ENCODE peak calls at places on chromosomes 11 and 22, in five cellular contexts. X is stomach, C is upper lobe of left lung, W is uterus, B is sigmoid colon. M is an unnamed sample.

GRCh38 chr11:133082453-133082781 is 449.9 kb downstream of the OPCML start:
- DNase-seq in X (no peak), B (peak; percentile 77), C (no peak), W (no peak), M (peak; percentile 65)

GRCh38 chr11:71186861-71187260 is 65.5 kb downstream of the SHANK2 start:
- DNase-seq in C (peak; percentile 2), X (no peak), W (no peak), B (peak; percentile 9), M (peak; percentile 17)

GRCh38 chr11:128632151-128632791 is 44.9 kb upstream of the ETS1 start:
- DNase-seq in X (no peak), W (peak; percentile 44), C (no peak), B (no peak), M (no peak)

GRCh38 chr11:115132829-115133228 is 371.4 kb downstream of the CADM1 start:
- DNase-seq in W (no peak), C (no peak), B (no peak), X (no peak), M (no peak)

GRCh38 chr22:39661842-39662676 is 91.5 kb downstream of the CACNA1I start:
- DNase-seq in B (no peak), W (no peak), C (no peak), X (peak; percentile 37), M (no peak)

GRCh38 chr11:83508804-83509203 is 222.6 kb upstream of the CCDC90B start:
- DNase-seq in X (no peak), W (no peak), B (no peak), C (peak; percentile 27), M (peak; percentile 66)

GRCh38 chr22:41030891-41031290 is 61.5 kb upstream of the EP300 start:
- DNase-seq in X (no peak), C (no peak), B (no peak), W (no peak), M (no peak)

GRCh38 chr11:100823360-100823759 is 136.3 kb downstream of the ARHGAP42 start:
- DNase-seq in W (no peak), X (no peak), B (no peak), C (no peak), M (no peak)

GRCh38 chr11:57638811-57639320 is 10.8 kb downstream of the YPEL4 start:
- DNase-seq in C (no peak), B (no peak), X (no peak), W (no peak), M (no peak)

GRCh38 chr11:80414766-80415165 is 973.9 kb upstream of the TENM4 start:
- DNase-seq in X (no peak), C (no peak), W (no peak), B (no peak), M (no peak)

GRCh38 chr22:41512421-41513194 is 31.7 kb downstream of the POLR3H start:
- DNase-seq in W (peak; percentile 63), B (no peak), X (no peak), C (no peak), M (peak; percentile 81)

GRCh38 chr11:105911454-105911853 is 110.6 kb downstream of the MSANTD4 start:
- DNase-seq in X (no peak), B (no peak), C (no peak), W (no peak), M (no peak)

GRCh38 chr22:49921508-49922278 is 3.3 kb downstream of the CRELD2 start:
- DNase-seq in X (no peak), W (no peak), C (no peak), B (no peak), M (peak; percentile 7)

GRCh38 chr11:111833524-111833923 is 37.9 kb downstream of the ALG9 start:
- DNase-seq in C (no peak), W (no peak), X (no peak), B (no peak), M (no peak)

GRCh38 chr22:39348909-39349505 is 784 bp upstream of the SYNGR1 start:
- DNase-seq in W (peak; percentile 37), B (no peak), C (peak; percentile 47), X (no peak), M (peak; percentile 30)

GRCh38 chr22:49825436-49825835 is 2.2 kb downstream of the BRD1 start:
- DNase-seq in X (no peak), W (no peak), C (no peak), B (no peak), M (no peak)

GRCh38 chr11:65572356-65573043 is at the start of gene FAM89B:
- DNase-seq in W (peak; percentile 92), B (peak; percentile 97), X (peak; percentile 93), C (peak; percentile 92), M (peak; percentile 93)

GRCh38 chr11:95262994-95263764 is 32.2 kb upstream of the SESN3 start:
- DNase-seq in C (no peak), B (no peak), X (no peak), W (no peak), M (no peak)

GRCh38 chr11:399731-400211 is 5.8 kb downstream of the PKP3 start:
- DNase-seq in X (no peak), W (no peak), C (no peak), B (no peak), M (no peak)

GRCh38 chr11:86934263-86934932 is 20.8 kb downstream of the FZD4 start:
- DNase-seq in X (no peak), B (no peak), C (no peak), W (no peak), M (no peak)

GRCh38 chr11:126371595-126371994 is 16.1 kb downstream of the ST3GAL4 start:
- DNase-seq in X (no peak), C (no peak), B (peak; percentile 5), W (no peak), M (no peak)

GRCh38 chr11:5809122-5809519 is 397 bp downstream of the OR52N2 start:
- DNase-seq in C (no peak), B (no peak), W (no peak), X (no peak), M (no peak)

GRCh38 chr11:69467196-69467595 is 14.3 kb upstream of the LINC01488 start:
- DNase-seq in W (no peak), C (no peak), B (no peak), X (no peak), M (no peak)

GRCh38 chr11:92941676-92942571 is 27.5 kb upstream of the MTNR1B start:
- DNase-seq in B (no peak), X (no peak), W (no peak), C (no peak), M (no peak)

GRCh38 chr11:11581493-11581880 is 40.3 kb downstream of the GALNT18 start:
- DNase-seq in C (no peak), X (no peak), W (no peak), B (no peak), M (no peak)

GRCh38 chr11:83070044-83070877 is 1.4 kb downstream of the RAB30 start:
- DNase-seq in B (no peak), C (no peak), X (no peak), W (peak; percentile 42), M (no peak)

DNA sequence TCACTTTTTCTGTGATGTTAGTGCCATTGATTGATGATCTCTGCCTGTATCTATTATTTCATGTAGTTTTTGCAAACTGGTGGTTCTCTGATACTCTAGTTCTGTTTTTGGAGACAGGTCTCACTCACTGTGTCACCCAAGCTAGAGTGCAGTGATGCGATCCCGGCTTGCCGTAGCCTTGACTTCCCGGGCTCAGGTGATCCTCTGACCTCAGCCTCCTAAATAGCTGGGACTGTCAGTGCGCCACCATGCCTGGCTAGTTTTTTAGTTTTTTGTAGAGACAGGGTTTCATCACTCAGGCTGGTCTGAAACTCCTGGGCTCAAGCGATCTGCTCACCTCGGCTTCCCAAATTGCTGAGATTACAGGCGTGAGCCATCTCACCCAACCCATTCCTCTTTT is 16.4 kb downstream of the TEAD1 start:
- DNase-seq in B (no peak), W (no peak), C (no peak), X (no peak), M (no peak)
- TF ChIP-seq POLR2A in B (no peak), W (no peak), C (no peak), X (no peak), M (no peak)

GRCh38 chr22:25772288-25772687 is 30.3 kb downstream of the MYO18B start:
- DNase-seq in W (no peak), X (no peak), B (no peak), C (no peak), M (no peak)

GRCh38 chr22:25777411-25777810 is 35.4 kb downstream of the MYO18B start:
- DNase-seq in B (no peak), W (no peak), C (no peak), X (no peak), M (no peak)

GRCh38 chr22:25777870-25778269 is 35.9 kb downstream of the MYO18B start:
- DNase-seq in B (no peak), C (no peak), X (no peak), W (no peak), M (no peak)

GRCh38 chr22:25775501-25775900 is 33.5 kb downstream of the MYO18B start:
- DNase-seq in B (no peak), X (no peak), W (no peak), C (no peak), M (no peak)

GRCh38 chr22:25774575-25775026 is 32.6 kb downstream of the MYO18B start:
- DNase-seq in B (no peak), C (no peak), W (no peak), X (no peak), M (no peak)
- TF ChIP-seq CTCF in B (no peak), C (no peak), W (no peak), X (no peak), M (peak; percentile 19)

GRCh38 chr11:63908631-63909491 is 8.1 kb downstream of the RCOR2 start:
- DNase-seq in C (no peak), B (no peak), X (no peak), W (peak; percentile 77), M (no peak)

GRCh38 chr11:63911440-63911839 is 5.5 kb downstream of the RCOR2 start:
- DNase-seq in C (no peak), B (no peak), X (no peak), W (no peak), M (no peak)

GRCh38 chr11:63910605-63911195 is 6.3 kb downstream of the RCOR2 start:
- DNase-seq in C (no peak), X (no peak), W (no peak), B (no peak), M (no peak)

GRCh38 chr11:63907808-63908530 is 9.0 kb downstream of the RCOR2 start:
- DNase-seq in C (no peak), W (peak; percentile 53), X (no peak), B (no peak), M (no peak)

DNA sequence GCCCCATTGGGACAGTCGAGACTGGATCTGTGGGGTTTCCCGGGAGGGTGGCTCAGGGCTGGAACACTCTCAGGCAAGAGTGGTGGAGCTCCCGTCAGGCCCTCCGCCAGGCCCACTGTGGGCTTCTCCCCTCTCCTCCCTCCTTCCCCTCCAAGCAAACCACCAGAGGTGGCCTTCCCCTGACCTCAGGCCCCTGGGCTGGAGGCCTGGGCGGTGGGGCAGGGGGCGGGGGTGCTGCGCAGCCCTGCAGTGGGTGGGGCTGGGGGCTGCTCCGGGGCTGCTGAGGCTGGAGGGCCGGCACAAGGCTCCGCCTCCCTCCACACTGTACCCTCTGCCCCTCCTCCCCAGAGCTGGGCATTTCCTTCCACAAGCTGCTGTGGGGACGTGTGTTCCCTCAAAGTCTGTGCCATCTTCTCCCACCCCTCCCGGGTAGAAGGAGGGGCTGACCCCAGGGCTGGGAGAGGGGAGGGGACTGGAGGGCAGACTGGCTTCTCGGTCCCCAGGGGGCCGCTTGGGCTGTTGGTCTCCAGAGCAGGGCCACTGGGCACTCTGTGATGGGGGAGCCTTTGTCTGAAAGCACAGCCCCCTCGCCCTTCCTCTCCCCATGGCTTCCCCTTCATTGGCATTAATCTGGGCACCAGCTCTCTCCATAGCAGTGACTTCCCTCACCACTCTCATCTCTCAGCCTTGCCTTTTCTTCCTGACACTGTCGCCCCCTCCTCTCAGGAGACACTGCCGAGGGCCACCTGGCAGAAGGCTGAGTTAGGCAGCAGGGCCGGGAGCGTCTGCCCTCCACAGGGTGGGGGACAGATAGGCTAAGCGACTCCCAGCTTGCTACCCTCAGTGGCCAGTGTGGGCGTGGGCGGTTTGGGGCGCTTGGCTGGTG is 7.1 kb downstream of the RCOR2 start:
- DNase-seq in B (no peak), W (peak; percentile 43), X (no peak), C (no peak), M (no peak)
- TF ChIP-seq POLR2A in B (no peak), W (no peak), X (no peak), C (no peak), M (no peak)

GRCh38 chr11:1549355-1550330 is 22.4 kb downstream of the DUSP8 start:
- DNase-seq in W (no peak), B (no peak), X (no peak), C (no peak), M (no peak)
- TF ChIP-seq CTCF in W (no peak), B (no peak), X (no peak), C (no peak), M (no peak)

M was measured in right lobe of liver.